ENCODE peak calls at places on chromosome 13, in five cellular contexts. H is amniotic stem cell, N is AG09309, R is ELR, S is ELF-1. U is an unnamed sample.

GRCh38 chr13:32033744-32034143 is 2.2 kb downstream of the FRY start:
- DNase-seq in H (no peak), N (no peak), R (no peak), S (no peak), U (no peak)

GRCh38 chr13:21395953-21396352 is 63.1 kb downstream of the ZDHHC20 start:
- DNase-seq in H (no peak), N (no peak), R (no peak), S (no peak), U (no peak)

GRCh38 chr13:109256866-109257760 is 529.3 kb downstream of the IRS2 start:
- DNase-seq in H (peak), N (peak), R (peak), S (peak), U (peak)

GRCh38 chr13:51151463-51151862 is 40.4 kb upstream of the C13orf42 start:
- DNase-seq in H (no peak), N (no peak), R (no peak), S (no peak), U (no peak)

GRCh38 chr13:102295316-102296048 is 106.4 kb downstream of the FGF14 start:
- DNase-seq in H (no peak), N (no peak), R (peak), S (no peak), U (no peak)

GRCh38 chr13:22278336-22278929 is 607.6 kb downstream of the FGF9 start:
- DNase-seq in H (no peak), N (no peak), R (peak), S (peak), U (peak)

GRCh38 chr13:52665325-52665724 is 12.7 kb downstream of the SUGT1 start:
- DNase-seq in H (no peak), N (no peak), R (peak), S (no peak), U (no peak)

GRCh38 chr13:65912516-65912915 is 1317.6 kb downstream of the PCDH9 start:
- DNase-seq in H (no peak), N (no peak), R (no peak), S (no peak), U (no peak)

GRCh38 chr13:43895940-43896339 is 16.2 kb downstream of the LACC1 start:
- DNase-seq in H (no peak), N (no peak), R (no peak), S (no peak), U (no peak)

GRCh38 chr13:77409412-77409811 is 82.5 kb upstream of the MYCBP2 start:
- DNase-seq in H (no peak), N (no peak), R (no peak), S (peak), U (peak)

GRCh38 chr13:40692946-40693345 is 26.5 kb upstream of the FOXO1 start:
- DNase-seq in H (no peak), N (no peak), R (peak), S (no peak), U (no peak)

GRCh38 chr13:43057653-43058317 is 34.4 kb downstream of the DNAJC15 start:
- DNase-seq in H (no peak), N (peak), R (peak), S (peak), U (peak)

GRCh38 chr13:99464441-99464949 is 36.8 kb upstream of the TM9SF2 start:
- DNase-seq in H (no peak), N (peak), R (no peak), S (no peak), U (no peak)

GRCh38 chr13:28478127-28478526 is 16.8 kb downstream of the FLT1 start:
- DNase-seq in H (peak), N (no peak), R (peak), S (no peak), U (no peak)

U was measured in Daoy.